ENCODE peak calls at places on chromosome 12, in ten cellular contexts. One of them, this sample, is unnamed. For H3K4me1, the result is how much of the 10 kb centered on the place peaks cover.

GRCh38 chr12:39043425-39043824 is 138.0 kb upstream of the CPNE8 start:
- DNase-seq in PC-9: no peak
- DNase-seq in right cardiac atrium: no peak
- DNase-seq in tibial artery: no peak
- DNase-seq in Peyer's patch: no peak
- DNase-seq in CD8-positive, alpha-beta T cell: no peak
- DNase-seq in neuronal stem cell: no peak
- DNase-seq in effector memory CD4-positive, alpha-beta T cell: no peak
- DNase-seq in stomach: no peak
- DNase-seq in H9: no peak
- DNase-seq in this sample: no peak

GRCh38 chr12:128830505-128830893 is 6.7 kb upstream of the SLC15A4 start:
- DNase-seq in CD8-positive, alpha-beta T cell: no peak
- DNase-seq in right cardiac atrium: no peak
- DNase-seq in stomach: no peak
- DNase-seq in Peyer's patch: no peak
- DNase-seq in tibial artery: no peak
- DNase-seq in neuronal stem cell: no peak
- DNase-seq in effector memory CD4-positive, alpha-beta T cell: no peak
- DNase-seq in PC-9: no peak
- DNase-seq in H9: no peak
- DNase-seq in this sample: no peak

GRCh38 chr12:50110127-50110761 is 1.8 kb upstream of the COX14 start:
- DNase-seq in effector memory CD4-positive, alpha-beta T cell: no peak
- DNase-seq in Peyer's patch: peak
- DNase-seq in neuronal stem cell: no peak
- DNase-seq in PC-9: peak
- DNase-seq in tibial artery: peak
- DNase-seq in CD8-positive, alpha-beta T cell: no peak
- DNase-seq in H9: no peak
- DNase-seq in right cardiac atrium: peak
- DNase-seq in stomach: peak
- DNase-seq in this sample: peak

GRCh38 chr12:119988440-119988787 is 622 bp upstream of the BICDL1 start:
- DNase-seq in stomach: no peak
- DNase-seq in right cardiac atrium: no peak
- DNase-seq in effector memory CD4-positive, alpha-beta T cell: no peak
- DNase-seq in CD8-positive, alpha-beta T cell: no peak
- DNase-seq in Peyer's patch: no peak
- DNase-seq in neuronal stem cell: no peak
- DNase-seq in tibial artery: no peak
- DNase-seq in PC-9: no peak
- DNase-seq in H9: no peak
- DNase-seq in this sample: peak

GRCh38 chr12:1912580-1913376 is 5.7 kb downstream of the CACNA2D4 start:
- DNase-seq in effector memory CD4-positive, alpha-beta T cell: no peak
- DNase-seq in neuronal stem cell: no peak
- DNase-seq in tibial artery: no peak
- DNase-seq in Peyer's patch: peak
- DNase-seq in H9: peak
- DNase-seq in CD8-positive, alpha-beta T cell: peak
- DNase-seq in stomach: peak
- DNase-seq in PC-9: peak
- DNase-seq in right cardiac atrium: no peak
- DNase-seq in this sample: peak

GRCh38 chr12:116210131-116210530 is 67.4 kb downstream of the MED13L start:
- DNase-seq in CD8-positive, alpha-beta T cell: no peak
- DNase-seq in Peyer's patch: no peak
- DNase-seq in stomach: no peak
- DNase-seq in H9: no peak
- DNase-seq in effector memory CD4-positive, alpha-beta T cell: no peak
- DNase-seq in neuronal stem cell: no peak
- DNase-seq in tibial artery: no peak
- DNase-seq in right cardiac atrium: no peak
- DNase-seq in PC-9: no peak
- DNase-seq in this sample: no peak

GRCh38 chr12:67648306-67649164 is at the start of gene DYRK2:
- DNase-seq in effector memory CD4-positive, alpha-beta T cell: peak
- DNase-seq in tibial artery: peak
- DNase-seq in neuronal stem cell: peak
- DNase-seq in right cardiac atrium: peak
- DNase-seq in Peyer's patch: peak
- DNase-seq in CD8-positive, alpha-beta T cell: peak
- DNase-seq in PC-9: peak
- DNase-seq in stomach: peak
- DNase-seq in H9: peak
- DNase-seq in this sample: peak

GRCh38 chr12:1117371-1117770 is 126.3 kb downstream of the ERC1 start:
- DNase-seq in PC-9: no peak
- DNase-seq in stomach: no peak
- DNase-seq in tibial artery: no peak
- DNase-seq in CD8-positive, alpha-beta T cell: no peak
- DNase-seq in Peyer's patch: no peak
- DNase-seq in H9: no peak
- DNase-seq in effector memory CD4-positive, alpha-beta T cell: no peak
- DNase-seq in neuronal stem cell: no peak
- DNase-seq in right cardiac atrium: no peak
- DNase-seq in this sample: no peak

GRCh38 chr12:75786071-75786470 is 245.5 kb downstream of the PHLDA1 start:
- DNase-seq in PC-9: no peak
- DNase-seq in stomach: no peak
- DNase-seq in right cardiac atrium: no peak
- DNase-seq in CD8-positive, alpha-beta T cell: no peak
- DNase-seq in H9: no peak
- DNase-seq in Peyer's patch: no peak
- DNase-seq in effector memory CD4-positive, alpha-beta T cell: no peak
- DNase-seq in tibial artery: no peak
- DNase-seq in neuronal stem cell: no peak
- DNase-seq in this sample: no peak

GRCh38 chr12:29004066-29004935 is 144.8 kb upstream of the FAR2 start:
- DNase-seq in H9: no peak
- DNase-seq in stomach: no peak
- DNase-seq in CD8-positive, alpha-beta T cell: no peak
- DNase-seq in tibial artery: no peak
- DNase-seq in right cardiac atrium: no peak
- DNase-seq in PC-9: no peak
- DNase-seq in neuronal stem cell: no peak
- DNase-seq in effector memory CD4-positive, alpha-beta T cell: no peak
- DNase-seq in Peyer's patch: no peak
- DNase-seq in this sample: no peak

GRCh38 chr12:124231980-124232653 is 62.8 kb upstream of the RFLNA start:
- DNase-seq in right cardiac atrium: no peak
- DNase-seq in Peyer's patch: no peak
- DNase-seq in neuronal stem cell: no peak
- DNase-seq in CD8-positive, alpha-beta T cell: no peak
- DNase-seq in PC-9: no peak
- DNase-seq in stomach: peak
- DNase-seq in tibial artery: no peak
- DNase-seq in H9: no peak
- DNase-seq in effector memory CD4-positive, alpha-beta T cell: no peak
- DNase-seq in this sample: no peak

GRCh38 chr12:15278816-15279658 is 43.3 kb upstream of the PTPRO start:
- DNase-seq in neuronal stem cell: no peak
- DNase-seq in tibial artery: peak
- DNase-seq in stomach: peak
- DNase-seq in right cardiac atrium: peak
- DNase-seq in effector memory CD4-positive, alpha-beta T cell: no peak
- DNase-seq in Peyer's patch: no peak
- DNase-seq in PC-9: no peak
- DNase-seq in H9: no peak
- DNase-seq in CD8-positive, alpha-beta T cell: no peak
- DNase-seq in this sample: peak

DNA sequence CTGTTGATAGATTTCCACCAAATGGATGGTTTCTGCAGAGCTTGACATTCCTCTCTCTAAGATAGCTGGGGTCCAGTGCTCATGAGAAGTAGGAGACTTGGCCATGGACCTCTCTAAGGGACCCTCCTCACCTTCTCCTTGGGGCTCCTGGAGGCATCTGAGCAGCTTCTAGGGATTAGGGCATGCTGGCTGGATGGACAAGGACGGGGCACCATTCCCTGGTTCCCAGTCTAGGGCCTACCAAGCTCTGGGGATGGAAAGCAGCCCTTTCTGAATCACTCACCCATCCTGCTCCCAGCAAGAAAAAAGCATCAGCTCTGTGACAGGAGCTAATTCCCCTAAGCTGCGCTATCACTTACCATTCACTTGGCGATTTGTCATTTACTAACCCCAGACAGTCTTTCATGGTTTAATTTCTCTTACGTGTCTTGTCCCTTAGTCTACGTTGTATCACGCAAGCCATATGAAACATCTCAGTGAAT is 39.5 kb downstream of the VWF start:
- DNase-seq in neuronal stem cell: no peak
- DNase-seq in Peyer's patch: no peak
- DNase-seq in PC-9: no peak
- DNase-seq in stomach: no peak
- DNase-seq in tibial artery: peak
- DNase-seq in effector memory CD4-positive, alpha-beta T cell: no peak
- DNase-seq in H9: no peak
- DNase-seq in CD8-positive, alpha-beta T cell: no peak
- DNase-seq in right cardiac atrium: no peak
- DNase-seq in this sample: peak
- H3K4me1 ChIP-seq in neuronal stem cell: under half
- H3K4me1 ChIP-seq in Peyer's patch: under half
- H3K4me1 ChIP-seq in PC-9: half or more
- H3K4me1 ChIP-seq in stomach: under half
- H3K4me1 ChIP-seq in tibial artery: under half
- H3K4me1 ChIP-seq in effector memory CD4-positive, alpha-beta T cell: under half
- H3K4me1 ChIP-seq in H9: under half
- H3K4me1 ChIP-seq in CD8-positive, alpha-beta T cell: under half
- H3K4me1 ChIP-seq in right cardiac atrium: under half
- H3K4me1 ChIP-seq in this sample: under half

DNA sequence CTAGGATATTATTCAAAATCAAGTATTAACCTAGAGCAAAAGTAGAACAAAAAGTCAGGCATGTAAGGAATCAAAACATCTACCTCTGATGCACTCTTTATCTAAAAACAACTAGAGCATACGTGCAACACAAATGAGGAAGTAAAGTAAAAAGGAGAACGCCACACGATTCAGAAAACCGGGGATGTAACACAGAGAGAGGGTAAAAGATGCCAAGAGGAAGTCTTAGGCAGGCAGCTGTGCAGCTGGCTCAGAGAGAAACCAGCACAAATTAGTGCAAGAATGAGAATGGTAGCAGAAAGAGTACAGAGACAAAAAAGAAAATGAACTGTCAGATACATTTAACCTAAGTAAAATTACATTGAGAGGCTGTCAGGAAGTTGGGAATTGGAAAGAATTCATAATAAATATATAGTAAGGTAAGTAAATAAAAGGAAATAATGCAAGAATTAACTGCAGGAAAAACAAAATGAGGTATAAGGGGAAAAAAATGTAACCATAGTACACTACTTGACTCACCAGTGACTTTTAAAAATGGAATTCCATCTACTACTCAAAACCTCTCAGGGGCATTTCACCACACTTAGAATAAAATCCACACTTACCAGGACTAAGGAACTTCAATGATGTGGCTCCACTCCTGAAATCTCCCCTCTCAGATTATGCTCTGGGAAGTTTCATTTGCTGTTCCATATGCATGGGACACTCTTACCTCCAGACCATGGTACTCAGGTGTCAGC is 17.1 kb downstream of the BCAT1 start:
- DNase-seq in effector memory CD4-positive, alpha-beta T cell: no peak
- DNase-seq in Peyer's patch: peak
- DNase-seq in H9: no peak
- DNase-seq in tibial artery: no peak
- DNase-seq in CD8-positive, alpha-beta T cell: no peak
- DNase-seq in PC-9: no peak
- DNase-seq in neuronal stem cell: no peak
- DNase-seq in right cardiac atrium: no peak
- DNase-seq in stomach: no peak
- DNase-seq in this sample: peak
- H3K27ac ChIP-seq in effector memory CD4-positive, alpha-beta T cell: no peak
- H3K27ac ChIP-seq in Peyer's patch: no peak
- H3K27ac ChIP-seq in H9: no peak
- H3K27ac ChIP-seq in tibial artery: no peak
- H3K27ac ChIP-seq in CD8-positive, alpha-beta T cell: no peak
- H3K27ac ChIP-seq in PC-9: no peak
- H3K27ac ChIP-seq in neuronal stem cell: no peak
- H3K27ac ChIP-seq in right cardiac atrium: no peak
- H3K27ac ChIP-seq in stomach: no peak
- H3K27ac ChIP-seq in this sample: peak

DNA sequence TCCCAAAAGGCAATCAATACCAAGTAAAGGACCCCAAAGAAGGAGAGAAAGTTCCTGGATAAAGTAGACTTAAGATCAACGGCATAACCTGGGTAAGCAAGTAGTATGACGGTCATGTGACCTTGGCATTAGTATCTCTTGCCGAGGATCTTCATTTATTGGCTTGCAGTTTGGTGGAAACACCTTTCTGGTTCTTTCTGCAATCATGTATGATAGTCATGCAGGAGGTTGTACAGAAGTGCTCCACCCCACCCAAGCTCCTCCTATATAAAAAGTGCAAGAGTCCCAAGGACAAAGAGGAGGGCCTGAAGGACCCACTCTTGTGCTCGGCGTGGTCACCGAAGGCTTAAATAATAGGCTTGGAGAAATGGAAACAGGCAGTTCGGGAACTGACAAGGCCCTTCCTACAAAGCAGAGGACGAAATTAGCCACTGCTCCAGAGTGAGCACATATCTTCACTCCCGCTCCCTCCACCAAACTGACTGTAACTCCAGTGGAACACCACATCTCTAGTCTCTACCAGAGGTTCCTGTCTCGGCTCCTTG is 750 bp downstream of the CS start:
- DNase-seq in stomach: no peak
- DNase-seq in right cardiac atrium: no peak
- DNase-seq in effector memory CD4-positive, alpha-beta T cell: no peak
- DNase-seq in PC-9: no peak
- DNase-seq in H9: no peak
- DNase-seq in neuronal stem cell: no peak
- DNase-seq in Peyer's patch: no peak
- DNase-seq in CD8-positive, alpha-beta T cell: no peak
- DNase-seq in tibial artery: no peak
- DNase-seq in this sample: no peak
- H3K4me1 ChIP-seq in stomach: under half
- H3K4me1 ChIP-seq in right cardiac atrium: under half
- H3K4me1 ChIP-seq in effector memory CD4-positive, alpha-beta T cell: under half
- H3K4me1 ChIP-seq in PC-9: under half
- H3K4me1 ChIP-seq in H9: under half
- H3K4me1 ChIP-seq in neuronal stem cell: under half
- H3K4me1 ChIP-seq in Peyer's patch: under half
- H3K4me1 ChIP-seq in CD8-positive, alpha-beta T cell: under half
- H3K4me1 ChIP-seq in tibial artery: half or more
- H3K4me1 ChIP-seq in this sample: under half

DNA sequence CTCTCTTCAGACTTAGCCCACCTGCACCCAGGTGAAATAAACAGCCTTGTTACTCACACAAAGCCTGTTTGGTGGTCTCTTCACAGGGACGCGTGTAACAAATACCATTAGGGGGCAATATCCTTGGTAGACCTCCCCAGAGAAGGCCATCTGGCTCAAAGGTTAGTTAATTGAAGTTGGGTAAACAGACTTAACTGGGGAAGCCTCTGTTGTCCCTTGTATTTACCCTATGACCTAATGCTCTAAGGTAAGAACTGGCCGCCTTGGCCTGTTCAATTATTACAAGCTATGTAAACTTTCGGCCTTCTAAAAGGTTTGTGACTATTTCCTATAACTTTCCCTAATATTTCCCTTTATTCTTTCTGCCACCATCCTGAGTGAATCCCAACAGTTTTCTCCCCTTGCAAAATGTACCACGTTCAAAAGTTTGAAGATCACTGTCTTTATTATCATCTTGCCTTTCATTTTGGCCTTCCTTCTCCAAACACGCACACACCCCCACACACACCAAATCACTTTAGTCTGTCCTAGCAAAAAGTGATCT is 15.3 kb upstream of the LYZ start:
- DNase-seq in Peyer's patch: no peak
- DNase-seq in neuronal stem cell: no peak
- DNase-seq in stomach: peak
- DNase-seq in CD8-positive, alpha-beta T cell: no peak
- DNase-seq in right cardiac atrium: no peak
- DNase-seq in H9: no peak
- DNase-seq in effector memory CD4-positive, alpha-beta T cell: no peak
- DNase-seq in tibial artery: no peak
- DNase-seq in PC-9: no peak
- DNase-seq in this sample: no peak
- H3K27ac ChIP-seq in Peyer's patch: peak
- H3K27ac ChIP-seq in neuronal stem cell: no peak
- H3K27ac ChIP-seq in stomach: peak
- H3K27ac ChIP-seq in CD8-positive, alpha-beta T cell: no peak
- H3K27ac ChIP-seq in right cardiac atrium: no peak
- H3K27ac ChIP-seq in H9: no peak
- H3K27ac ChIP-seq in effector memory CD4-positive, alpha-beta T cell: peak
- H3K27ac ChIP-seq in tibial artery: no peak
- H3K27ac ChIP-seq in PC-9: no peak
- H3K27ac ChIP-seq in this sample: no peak

This sample was measured in osteoblast.